ENCODE peak calls at places on chromosome 2, in six cellular contexts. Z, E, V, M, Y and R are unnamed samples.

GRCh38 chr2:70041666-70042065 is 45.6 kb upstream of the PCBP1 start:
- DNase-seq in Z (no peak), E (no peak), V (no peak), M (no peak), Y (no peak), R (no peak)

GRCh38 chr2:65075605-65076344 is 19.6 kb downstream of the CEP68 start:
- DNase-seq in Z (no peak), E (peak), V (peak), M (no peak), Y (no peak), R (no peak)

GRCh38 chr2:218280260-218280870 is 10.0 kb downstream of the PNKD start:
- DNase-seq in Z (no peak), E (no peak), V (no peak), M (no peak), Y (no peak), R (no peak)

GRCh38 chr2:180050246-180050645 is 43.1 kb upstream of the CWC22 start:
- DNase-seq in Z (no peak), E (no peak), V (no peak), M (no peak), Y (no peak), R (no peak)

GRCh38 chr2:205768815-205769493 is 86.7 kb downstream of the NRP2 start:
- DNase-seq in Z (no peak), E (peak), V (no peak), M (no peak), Y (peak), R (no peak)

GRCh38 chr2:128734521-128735295 is 416.0 kb upstream of the HS6ST1 start:
- DNase-seq in Z (no peak), E (peak), V (no peak), M (peak), Y (no peak), R (peak)

GRCh38 chr2:100812141-100812540 is 7.8 kb upstream of the NPAS2 start:
- DNase-seq in Z (no peak), E (no peak), V (no peak), M (peak), Y (no peak), R (no peak)

GRCh38 chr2:169659314-169659713 is 34.9 kb downstream of the CFAP210 start:
- DNase-seq in Z (no peak), E (no peak), V (no peak), M (no peak), Y (no peak), R (no peak)

GRCh38 chr2:100778812-100779450 is 41.0 kb upstream of the NPAS2 start:
- DNase-seq in Z (no peak), E (no peak), V (no peak), M (no peak), Y (no peak), R (no peak)

GRCh38 chr2:68734688-68735525 is at the start of gene ARHGAP25:
- DNase-seq in Z (peak), E (no peak), V (peak), M (peak), Y (no peak), R (no peak)

GRCh38 chr2:144963031-144963430 is 443.1 kb upstream of the ZEB2 start:
- DNase-seq in Z (no peak), E (no peak), V (no peak), M (no peak), Y (no peak), R (no peak)